ENCODE peak calls at places on chromosomes 12 and 14, in six cellular contexts. X is effector memory CD8-positive, alpha-beta T cell; O is NCI-H1092 treated with DMSO at 0.1 percent for 48 hours; U is NAMALWA; C is central memory CD4-positive, alpha-beta T cell; P is stimulated activated CD8-positive, alpha-beta memory T cell treated with anti-CD3 and anti-CD28 coated beads, Interleukin-12 subunit alpha, Interleukin-12 subunit beta, amount 100 ng/mL, for 1 hour. H is an unnamed sample.

GRCh38 chr12:94098466-94098865 is 49.9 kb upstream of the PLXNC1 start:
- DNase-seq in X (no peak), O (no peak), U (no peak), C (no peak), P (no peak), H (no peak)

GRCh38 chr14:100874411-100875091 is 29.0 kb downstream of the RTL1 start:
- DNase-seq in X (no peak), O (no peak), U (no peak), C (no peak), P (no peak), H (no peak)

GRCh38 chr12:57766464-57767311 is at the start of gene CYP27B1:
- DNase-seq in X (no peak), O (peak), U (no peak), C (no peak), P (no peak), H (no peak)

GRCh38 chr12:110846615-110847566 is at the start of gene CCDC63:
- DNase-seq in X (no peak), O (no peak), U (peak), C (no peak), P (no peak), H (peak)

GRCh38 chr14:24430682-24431568 is 1.2 kb downstream of the KHNYN start:
- DNase-seq in X (peak), O (no peak), U (peak), C (peak), P (peak), H (no peak)

GRCh38 chr12:88388566-88389269 is 191.6 kb downstream of the KITLG start:
- DNase-seq in X (no peak), O (no peak), U (no peak), C (no peak), P (no peak), H (no peak)

GRCh38 chr12:132559652-132560420 is 50.5 kb downstream of the LRCOL1 start:
- DNase-seq in X (no peak), O (peak), U (peak), C (no peak), P (no peak), H (peak)

GRCh38 chr14:68633131-68633991 is 159.5 kb downstream of the ZFP36L1 start:
- DNase-seq in X (no peak), O (peak), U (no peak), C (no peak), P (no peak), H (no peak)

GRCh38 chr12:53058674-53059433 is 9.0 kb downstream of the TNS2 start:
- DNase-seq in X (no peak), O (no peak), U (no peak), C (no peak), P (no peak), H (no peak)

GRCh38 chr14:105330491-105330895 is 15.9 kb downstream of the PACS2 start:
- DNase-seq in X (no peak), O (no peak), U (no peak), C (no peak), P (no peak), H (no peak)

GRCh38 chr12:108649126-108649525 is 15.4 kb upstream of the SELPLG start:
- DNase-seq in X (no peak), O (no peak), U (no peak), C (no peak), P (no peak), H (no peak)

GRCh38 chr14:103031956-103032355 is 25.4 kb downstream of the CDC42BPB start:
- DNase-seq in X (no peak), O (peak), U (peak), C (no peak), P (no peak), H (peak)

GRCh38 chr12:38689704-38690103 is 215.7 kb downstream of the CPNE8 start:
- DNase-seq in X (no peak), O (no peak), U (no peak), C (no peak), P (no peak), H (no peak)

GRCh38 chr12:32151081-32151480 is 44.4 kb downstream of the BICD1 start:
- DNase-seq in X (no peak), O (no peak), U (no peak), C (no peak), P (no peak), H (no peak)

GRCh38 chr14:52949711-52950409 is 990 bp downstream of the FERMT2 start:
- DNase-seq in X (peak), O (peak), U (no peak), C (no peak), P (no peak), H (no peak)

GRCh38 chr12:121085113-121085841 is 46.2 kb upstream of the OASL start:
- DNase-seq in X (no peak), O (no peak), U (no peak), C (no peak), P (no peak), H (no peak)

GRCh38 chr12:113796852-113797534 is 169.1 kb downstream of the RBM19 start:
- DNase-seq in X (no peak), O (no peak), U (no peak), C (no peak), P (no peak), H (no peak)

GRCh38 chr14:21902561-21903199 is 229.1 kb upstream of the OR4E1 start:
- DNase-seq in X (no peak), O (no peak), U (peak), C (peak), P (no peak), H (no peak)

GRCh38 chr14:69504775-69505174 is 20.2 kb downstream of the PLEKHD1 start:
- DNase-seq in X (no peak), O (no peak), U (no peak), C (no peak), P (no peak), H (no peak)

GRCh38 chr12:96044017-96044985 is 8.9 kb upstream of the LTA4H start:
- DNase-seq in X (no peak), O (no peak), U (peak), C (no peak), P (no peak), H (no peak)

GRCh38 chr14:29458547-29458946 is 469.1 kb downstream of the PRKD1 start:
- DNase-seq in X (no peak), O (no peak), U (no peak), C (no peak), P (no peak), H (no peak)

GRCh38 chr12:108568653-108569154 is 6.3 kb downstream of the ISCU start:
- DNase-seq in X (peak), O (peak), U (peak), C (peak), P (no peak), H (peak)

GRCh38 chr14:102029956-102030355 is 56.9 kb downstream of the HSP90AA1 start:
- DNase-seq in X (no peak), O (no peak), U (no peak), C (no peak), P (no peak), H (no peak)

GRCh38 chr12:69534389-69534822 is 50.9 kb upstream of the CCT2 start:
- DNase-seq in X (no peak), O (peak), U (peak), C (no peak), P (no peak), H (peak)

GRCh38 chr14:68255697-68256178 is 436.2 kb downstream of the RAD51B start:
- DNase-seq in X (no peak), O (no peak), U (no peak), C (no peak), P (no peak), H (no peak)

GRCh38 chr12:115468087-115468510 is 784.1 kb upstream of the TBX3 start:
- DNase-seq in X (no peak), O (no peak), U (no peak), C (no peak), P (no peak), H (peak)

GRCh38 chr14:99249389-99249788 is 22.6 kb downstream of the BCL11B start:
- DNase-seq in X (no peak), O (no peak), U (no peak), C (no peak), P (no peak), H (no peak)

H was measured in transverse colon.